ENCODE peak calls at places on chromosomes 12 and 14, in six cellular contexts. One of them, this sample, is unnamed.
A peak's percentile ranks its signal among the peaks of the same experiment; 100 is the strongest.

GRCh38 chr12:29611906-29612305 is 114.4 kb upstream of the OVCH1 start:
- DNase-seq in psoas muscle: no peak
- DNase-seq in right lobe of liver: no peak
- DNase-seq in cardiac muscle cell: peak; percentile 37
- DNase-seq in CD4-positive, alpha-beta memory T cell: no peak
- DNase-seq in upper lobe of right lung: no peak
- DNase-seq in this sample: no peak

GRCh38 chr12:12405882-12406281 is 49.0 kb downstream of the BORCS5 start:
- DNase-seq in psoas muscle: no peak
- DNase-seq in right lobe of liver: peak; percentile 92
- DNase-seq in cardiac muscle cell: no peak
- DNase-seq in CD4-positive, alpha-beta memory T cell: no peak
- DNase-seq in upper lobe of right lung: peak; percentile 81
- DNase-seq in this sample: no peak

GRCh38 chr14:64731141-64731581 is 26.9 kb downstream of the PLEKHG3 start:
- DNase-seq in psoas muscle: no peak
- DNase-seq in right lobe of liver: no peak
- DNase-seq in cardiac muscle cell: no peak
- DNase-seq in CD4-positive, alpha-beta memory T cell: no peak
- DNase-seq in upper lobe of right lung: peak; percentile 53
- DNase-seq in this sample: no peak

GRCh38 chr14:49792618-49793017 is 24.7 kb downstream of the KLHDC2 start:
- DNase-seq in psoas muscle: no peak
- DNase-seq in right lobe of liver: no peak
- DNase-seq in cardiac muscle cell: no peak
- DNase-seq in CD4-positive, alpha-beta memory T cell: no peak
- DNase-seq in upper lobe of right lung: no peak
- DNase-seq in this sample: no peak

GRCh38 chr12:89350661-89351488 is 1.4 kb downstream of the DUSP6 start:
- DNase-seq in psoas muscle: peak; percentile 19
- DNase-seq in right lobe of liver: peak; percentile 56
- DNase-seq in cardiac muscle cell: peak; percentile 48
- DNase-seq in CD4-positive, alpha-beta memory T cell: peak; percentile 17
- DNase-seq in upper lobe of right lung: peak; percentile 69
- DNase-seq in this sample: no peak

GRCh38 chr12:14260011-14260993 is 105.2 kb upstream of the ATF7IP start:
- DNase-seq in psoas muscle: peak; percentile 89
- DNase-seq in right lobe of liver: peak; percentile 85
- DNase-seq in cardiac muscle cell: peak; percentile 71
- DNase-seq in CD4-positive, alpha-beta memory T cell: no peak
- DNase-seq in upper lobe of right lung: peak; percentile 95
- DNase-seq in this sample: no peak

GRCh38 chr14:90671382-90671781 is 144.8 kb downstream of the TTC7B start:
- DNase-seq in psoas muscle: no peak
- DNase-seq in right lobe of liver: no peak
- DNase-seq in cardiac muscle cell: no peak
- DNase-seq in CD4-positive, alpha-beta memory T cell: no peak
- DNase-seq in upper lobe of right lung: no peak
- DNase-seq in this sample: no peak

GRCh38 chr12:51763743-51764142 is 84.8 kb downstream of the FIGNL2 start:
- DNase-seq in psoas muscle: no peak
- DNase-seq in right lobe of liver: no peak
- DNase-seq in cardiac muscle cell: no peak
- DNase-seq in CD4-positive, alpha-beta memory T cell: no peak
- DNase-seq in upper lobe of right lung: no peak
- DNase-seq in this sample: no peak

GRCh38 chr12:90305379-90305778 is 596.7 kb upstream of the ATP2B1 start:
- DNase-seq in psoas muscle: no peak
- DNase-seq in right lobe of liver: no peak
- DNase-seq in cardiac muscle cell: no peak
- DNase-seq in CD4-positive, alpha-beta memory T cell: no peak
- DNase-seq in upper lobe of right lung: no peak
- DNase-seq in this sample: no peak

GRCh38 chr12:56518570-56518969 is 3.0 kb upstream of the RBMS2 start:
- DNase-seq in psoas muscle: no peak
- DNase-seq in right lobe of liver: no peak
- DNase-seq in cardiac muscle cell: no peak
- DNase-seq in CD4-positive, alpha-beta memory T cell: no peak
- DNase-seq in upper lobe of right lung: no peak
- DNase-seq in this sample: no peak

GRCh38 chr14:75770635-75771034 is 109.6 kb downstream of the TTLL5 start:
- DNase-seq in psoas muscle: no peak
- DNase-seq in right lobe of liver: no peak
- DNase-seq in cardiac muscle cell: no peak
- DNase-seq in CD4-positive, alpha-beta memory T cell: no peak
- DNase-seq in upper lobe of right lung: no peak
- DNase-seq in this sample: no peak

GRCh38 chr12:46553266-46553665 is 180.7 kb upstream of the SLC38A2 start:
- DNase-seq in psoas muscle: peak; percentile 34
- DNase-seq in right lobe of liver: no peak
- DNase-seq in cardiac muscle cell: no peak
- DNase-seq in CD4-positive, alpha-beta memory T cell: no peak
- DNase-seq in upper lobe of right lung: no peak
- DNase-seq in this sample: no peak

GRCh38 chr12:3661028-3661427 is 91.9 kb downstream of the CRACR2A start:
- DNase-seq in psoas muscle: no peak
- DNase-seq in right lobe of liver: no peak
- DNase-seq in cardiac muscle cell: no peak
- DNase-seq in CD4-positive, alpha-beta memory T cell: no peak
- DNase-seq in upper lobe of right lung: no peak
- DNase-seq in this sample: no peak

GRCh38 chr12:50550530-50551223 is 45.9 kb downstream of the DIP2B start:
- DNase-seq in psoas muscle: no peak
- DNase-seq in right lobe of liver: no peak
- DNase-seq in cardiac muscle cell: no peak
- DNase-seq in CD4-positive, alpha-beta memory T cell: no peak
- DNase-seq in upper lobe of right lung: no peak
- DNase-seq in this sample: no peak

GRCh38 chr12:71456316-71456715 is 16.7 kb downstream of the LGR5 start:
- DNase-seq in psoas muscle: no peak
- DNase-seq in right lobe of liver: no peak
- DNase-seq in cardiac muscle cell: no peak
- DNase-seq in CD4-positive, alpha-beta memory T cell: no peak
- DNase-seq in upper lobe of right lung: no peak
- DNase-seq in this sample: no peak

GRCh38 chr12:126258190-126258589 is 1193.0 kb downstream of the AACS start:
- DNase-seq in psoas muscle: no peak
- DNase-seq in right lobe of liver: no peak
- DNase-seq in cardiac muscle cell: no peak
- DNase-seq in CD4-positive, alpha-beta memory T cell: no peak
- DNase-seq in upper lobe of right lung: no peak
- DNase-seq in this sample: no peak

GRCh38 chr12:44457465-44457864 is 418.6 kb downstream of the NELL2 start:
- DNase-seq in psoas muscle: no peak
- DNase-seq in right lobe of liver: no peak
- DNase-seq in cardiac muscle cell: no peak
- DNase-seq in CD4-positive, alpha-beta memory T cell: no peak
- DNase-seq in upper lobe of right lung: no peak
- DNase-seq in this sample: no peak

GRCh38 chr12:96710127-96710745 is 196.8 kb upstream of the NEDD1 start:
- DNase-seq in psoas muscle: no peak
- DNase-seq in right lobe of liver: no peak
- DNase-seq in cardiac muscle cell: peak; percentile 38
- DNase-seq in CD4-positive, alpha-beta memory T cell: no peak
- DNase-seq in upper lobe of right lung: no peak
- DNase-seq in this sample: no peak

GRCh38 chr12:92121826-92122225 is 23.8 kb downstream of the BTG1 start:
- DNase-seq in psoas muscle: no peak
- DNase-seq in right lobe of liver: no peak
- DNase-seq in cardiac muscle cell: no peak
- DNase-seq in CD4-positive, alpha-beta memory T cell: no peak
- DNase-seq in upper lobe of right lung: no peak
- DNase-seq in this sample: no peak

GRCh38 chr14:55457496-55457895 is 17.1 kb upstream of the TBPL2 start:
- DNase-seq in psoas muscle: no peak
- DNase-seq in right lobe of liver: no peak
- DNase-seq in cardiac muscle cell: no peak
- DNase-seq in CD4-positive, alpha-beta memory T cell: no peak
- DNase-seq in upper lobe of right lung: no peak
- DNase-seq in this sample: no peak

GRCh38 chr12:42590324-42590934 is 883 bp upstream of the PRICKLE1 start:
- DNase-seq in psoas muscle: peak; percentile 39
- DNase-seq in right lobe of liver: no peak
- DNase-seq in cardiac muscle cell: peak; percentile 62
- DNase-seq in CD4-positive, alpha-beta memory T cell: no peak
- DNase-seq in upper lobe of right lung: no peak
- DNase-seq in this sample: no peak

GRCh38 chr12:19440916-19441315 is 1.6 kb downstream of the AEBP2 start:
- DNase-seq in psoas muscle: no peak
- DNase-seq in right lobe of liver: no peak
- DNase-seq in cardiac muscle cell: no peak
- DNase-seq in CD4-positive, alpha-beta memory T cell: no peak
- DNase-seq in upper lobe of right lung: no peak
- DNase-seq in this sample: no peak

GRCh38 chr12:133108150-133108549 is 21.9 kb downstream of the ZNF891 start:
- DNase-seq in psoas muscle: no peak
- DNase-seq in right lobe of liver: no peak
- DNase-seq in cardiac muscle cell: no peak
- DNase-seq in CD4-positive, alpha-beta memory T cell: no peak
- DNase-seq in upper lobe of right lung: no peak
- DNase-seq in this sample: no peak

GRCh38 chr12:133106253-133106652 is 23.8 kb downstream of the ZNF891 start:
- DNase-seq in psoas muscle: no peak
- DNase-seq in right lobe of liver: no peak
- DNase-seq in cardiac muscle cell: no peak
- DNase-seq in CD4-positive, alpha-beta memory T cell: no peak
- DNase-seq in upper lobe of right lung: no peak
- DNase-seq in this sample: no peak

GRCh38 chr12:133107121-133107520 is 23.0 kb downstream of the ZNF891 start:
- DNase-seq in psoas muscle: no peak
- DNase-seq in right lobe of liver: no peak
- DNase-seq in cardiac muscle cell: no peak
- DNase-seq in CD4-positive, alpha-beta memory T cell: no peak
- DNase-seq in upper lobe of right lung: no peak
- DNase-seq in this sample: no peak

DNA sequence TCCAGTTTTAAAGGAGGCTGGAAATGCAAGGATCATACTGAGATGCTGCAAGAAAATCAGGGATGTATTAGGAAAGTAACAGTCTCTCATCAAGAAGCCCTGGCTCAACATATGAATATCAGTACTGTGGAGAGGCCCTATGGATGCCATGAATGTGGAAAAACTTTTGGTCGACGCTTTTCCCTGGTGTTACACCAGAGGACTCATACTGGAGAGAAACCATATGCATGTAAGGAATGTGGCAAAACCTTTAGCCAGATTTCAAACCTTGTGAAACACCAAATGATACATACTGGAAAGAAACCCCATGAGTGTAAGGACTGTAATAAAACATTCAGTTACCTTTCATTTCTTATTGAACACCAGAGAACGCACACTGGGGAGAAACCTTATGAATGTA is 24.5 kb downstream of the ZNF891 start:
- DNase-seq in psoas muscle: no peak
- DNase-seq in right lobe of liver: no peak
- DNase-seq in cardiac muscle cell: no peak
- DNase-seq in CD4-positive, alpha-beta memory T cell: no peak
- DNase-seq in upper lobe of right lung: no peak
- DNase-seq in this sample: no peak
- H3K9me3 ChIP-seq in psoas muscle: peaks cover 99% of the 10 kb centered on the region
- H3K9me3 ChIP-seq in right lobe of liver: peaks cover 88% of the 10 kb centered on the region
- H3K9me3 ChIP-seq in cardiac muscle cell: peaks cover 41% of the 10 kb centered on the region
- H3K9me3 ChIP-seq in CD4-positive, alpha-beta memory T cell: peaks cover 14% of the 10 kb centered on the region
- H3K9me3 ChIP-seq in upper lobe of right lung: peaks cover 100% of the 10 kb centered on the region
- H3K9me3 ChIP-seq in this sample: peaks cover 57% of the 10 kb centered on the region

GRCh38 chr12:132926417-132926833 is 29.7 kb downstream of the ZNF605 start:
- DNase-seq in psoas muscle: no peak
- DNase-seq in right lobe of liver: no peak
- DNase-seq in cardiac muscle cell: no peak
- DNase-seq in CD4-positive, alpha-beta memory T cell: no peak
- DNase-seq in upper lobe of right lung: no peak
- DNase-seq in this sample: no peak
- H3K9me3 ChIP-seq in psoas muscle: peaks cover 99% of the 10 kb centered on the region
- H3K9me3 ChIP-seq in right lobe of liver: peaks cover 68% of the 10 kb centered on the region
- H3K9me3 ChIP-seq in cardiac muscle cell: peaks cover 29% of the 10 kb centered on the region
- H3K9me3 ChIP-seq in CD4-positive, alpha-beta memory T cell: peaks cover 5% of the 10 kb centered on the region
- H3K9me3 ChIP-seq in upper lobe of right lung: peaks cover 95% of the 10 kb centered on the region
- H3K9me3 ChIP-seq in this sample: peaks cover 71% of the 10 kb centered on the region

GRCh38 chr12:32052300-32052691 is 54.4 kb upstream of the BICD1 start:
- DNase-seq in psoas muscle: no peak
- DNase-seq in right lobe of liver: no peak
- DNase-seq in cardiac muscle cell: peak; percentile 23
- DNase-seq in CD4-positive, alpha-beta memory T cell: no peak
- DNase-seq in upper lobe of right lung: no peak
- DNase-seq in this sample: no peak
- H3K9me3 ChIP-seq in psoas muscle: no peaks in the 10 kb centered on the region
- H3K9me3 ChIP-seq in right lobe of liver: no peaks in the 10 kb centered on the region
- H3K9me3 ChIP-seq in cardiac muscle cell: no peaks in the 10 kb centered on the region
- H3K9me3 ChIP-seq in CD4-positive, alpha-beta memory T cell: no peaks in the 10 kb centered on the region
- H3K9me3 ChIP-seq in upper lobe of right lung: no peaks in the 10 kb centered on the region
- H3K9me3 ChIP-seq in this sample: no peaks in the 10 kb centered on the region

GRCh38 chr12:133129368-133130037 is 571 bp downstream of the ZNF891 start:
- DNase-seq in psoas muscle: no peak
- DNase-seq in right lobe of liver: no peak
- DNase-seq in cardiac muscle cell: peak; percentile 0
- DNase-seq in CD4-positive, alpha-beta memory T cell: no peak
- DNase-seq in upper lobe of right lung: no peak
- DNase-seq in this sample: no peak
- H3K9me3 ChIP-seq in psoas muscle: peaks cover 74% of the 10 kb centered on the region
- H3K9me3 ChIP-seq in right lobe of liver: peaks cover 35% of the 10 kb centered on the region
- H3K9me3 ChIP-seq in cardiac muscle cell: no peaks in the 10 kb centered on the region
- H3K9me3 ChIP-seq in CD4-positive, alpha-beta memory T cell: peaks cover 5% of the 10 kb centered on the region
- H3K9me3 ChIP-seq in upper lobe of right lung: peaks cover 56% of the 10 kb centered on the region
- H3K9me3 ChIP-seq in this sample: peaks cover 27% of the 10 kb centered on the region

GRCh38 chr12:34344851-34345522 is 322.7 kb downstream of the ALG10 start:
- DNase-seq in psoas muscle: no peak
- DNase-seq in right lobe of liver: no peak
- DNase-seq in cardiac muscle cell: no peak
- DNase-seq in CD4-positive, alpha-beta memory T cell: no peak
- DNase-seq in upper lobe of right lung: no peak
- DNase-seq in this sample: no peak

GRCh38 chr12:34342048-34342447 is 319.8 kb downstream of the ALG10 start:
- DNase-seq in psoas muscle: no peak
- DNase-seq in right lobe of liver: no peak
- DNase-seq in cardiac muscle cell: no peak
- DNase-seq in CD4-positive, alpha-beta memory T cell: no peak
- DNase-seq in upper lobe of right lung: no peak
- DNase-seq in this sample: no peak

GRCh38 chr12:34341362-34341733 is 319.1 kb downstream of the ALG10 start:
- DNase-seq in psoas muscle: no peak
- DNase-seq in right lobe of liver: no peak
- DNase-seq in cardiac muscle cell: no peak
- DNase-seq in CD4-positive, alpha-beta memory T cell: no peak
- DNase-seq in upper lobe of right lung: no peak
- DNase-seq in this sample: no peak

GRCh38 chr12:34343766-34344165 is 321.5 kb downstream of the ALG10 start:
- DNase-seq in psoas muscle: no peak
- DNase-seq in right lobe of liver: no peak
- DNase-seq in cardiac muscle cell: no peak
- DNase-seq in CD4-positive, alpha-beta memory T cell: no peak
- DNase-seq in upper lobe of right lung: no peak
- DNase-seq in this sample: no peak

GRCh38 chr12:34343345-34343744 is 321.0 kb downstream of the ALG10 start:
- DNase-seq in psoas muscle: no peak
- DNase-seq in right lobe of liver: no peak
- DNase-seq in cardiac muscle cell: no peak
- DNase-seq in CD4-positive, alpha-beta memory T cell: no peak
- DNase-seq in upper lobe of right lung: no peak
- DNase-seq in this sample: no peak
- H3K9me3 ChIP-seq in psoas muscle: no peaks in the 10 kb centered on the region
- H3K9me3 ChIP-seq in right lobe of liver: no peaks in the 10 kb centered on the region
- H3K9me3 ChIP-seq in cardiac muscle cell: no peaks in the 10 kb centered on the region
- H3K9me3 ChIP-seq in CD4-positive, alpha-beta memory T cell: no peaks in the 10 kb centered on the region
- H3K9me3 ChIP-seq in upper lobe of right lung: no peaks in the 10 kb centered on the region
- H3K9me3 ChIP-seq in this sample: no peaks in the 10 kb centered on the region

This sample was measured in T-helper 17 cell.